ENCODE peak calls at places on chromosomes 4 and X, in four cellular contexts. One of them, this sample, is unnamed.

GRCh38 chr4:3384771-3385701 is 56.7 kb upstream of the HGFAC start:
- DNase-seq in brain microvascular endothelial cell: no peak
- DNase-seq in breast epithelium: no peak
- DNase-seq in ELR: no peak
- DNase-seq in this sample: peak; percentile 92

GRCh38 chrX:68822641-68823410 is 6.0 kb upstream of the EFNB1 start:
- DNase-seq in breast epithelium: no peak
- DNase-seq in brain microvascular endothelial cell: peak; percentile 28
- DNase-seq in ELR: peak; percentile 66
- DNase-seq in this sample: peak; percentile 52

GRCh38 chrX:134244043-134244442 is 7.1 kb downstream of the CCDC160 start:
- DNase-seq in breast epithelium: no peak
- DNase-seq in ELR: peak; percentile 4
- DNase-seq in brain microvascular endothelial cell: peak; percentile 4
- DNase-seq in this sample: no peak

GRCh38 chr4:151417164-151417571 is 8.2 kb downstream of the FHIP1A start:
- DNase-seq in breast epithelium: no peak
- DNase-seq in brain microvascular endothelial cell: no peak
- DNase-seq in ELR: no peak
- DNase-seq in this sample: no peak

GRCh38 chr4:103032575-103032974 is 13.1 kb upstream of the SLC9B1 start:
- DNase-seq in brain microvascular endothelial cell: peak; percentile 29
- DNase-seq in ELR: peak; percentile 60
- DNase-seq in breast epithelium: no peak
- DNase-seq in this sample: no peak

GRCh38 chr4:125432078-125432477 is 117.3 kb downstream of the FAT4 start:
- DNase-seq in brain microvascular endothelial cell: peak; percentile 29
- DNase-seq in breast epithelium: no peak
- DNase-seq in ELR: peak; percentile 4
- DNase-seq in this sample: no peak

GRCh38 chrX:12791253-12792228 is at the start of gene PRPS2:
- DNase-seq in breast epithelium: peak; percentile 55
- DNase-seq in ELR: peak; percentile 64
- DNase-seq in brain microvascular endothelial cell: peak; percentile 6
- DNase-seq in this sample: no peak

GRCh38 chr4:92265066-92265465 is 38.7 kb upstream of the GRID2 start:
- DNase-seq in ELR: no peak
- DNase-seq in breast epithelium: no peak
- DNase-seq in brain microvascular endothelial cell: no peak
- DNase-seq in this sample: peak; percentile 24

GRCh38 chr4:81913427-81913878 is 441.7 kb upstream of the RASGEF1B start:
- DNase-seq in breast epithelium: no peak
- DNase-seq in ELR: peak; percentile 59
- DNase-seq in brain microvascular endothelial cell: peak; percentile 24
- DNase-seq in this sample: peak; percentile 39

GRCh38 chr4:1027916-1028240 is 16.5 kb downstream of the FGFRL1 start:
- DNase-seq in brain microvascular endothelial cell: no peak
- DNase-seq in breast epithelium: no peak
- DNase-seq in ELR: no peak
- DNase-seq in this sample: no peak

GRCh38 chr4:187464561-187464960 is 531.0 kb upstream of the ZFP42 start:
- DNase-seq in brain microvascular endothelial cell: no peak
- DNase-seq in ELR: no peak
- DNase-seq in breast epithelium: no peak
- DNase-seq in this sample: no peak